ENCODE peak calls at places on chromosomes 12 and 14, in four cellular contexts. One of them, this sample, is unnamed.

GRCh38 chr12:80846930-80847329 is 90.8 kb downstream of the LIN7A start:
- DNase-seq in H1: no peak
- DNase-seq in stimulated activated CD4-positive, alpha-beta T cell treated with anti-CD3 and anti-CD28 coated beads, Interleukin-2, amount 100 ng/mL, for 24 hours: no peak
- DNase-seq in H9: no peak
- DNase-seq in this sample: peak; percentile 50

GRCh38 chr14:100825691-100826331 is at the start of gene MEG3:
- DNase-seq in H1: no peak
- DNase-seq in stimulated activated CD4-positive, alpha-beta T cell treated with anti-CD3 and anti-CD28 coated beads, Interleukin-2, amount 100 ng/mL, for 24 hours: no peak
- DNase-seq in H9: no peak
- DNase-seq in this sample: no peak

GRCh38 chr14:81192594-81192993 is 28.2 kb downstream of the GTF2A1 start:
- DNase-seq in H1: no peak
- DNase-seq in stimulated activated CD4-positive, alpha-beta T cell treated with anti-CD3 and anti-CD28 coated beads, Interleukin-2, amount 100 ng/mL, for 24 hours: no peak
- DNase-seq in H9: no peak
- DNase-seq in this sample: no peak

GRCh38 chr14:21024668-21025373 is at the start of gene NDRG2:
- DNase-seq in H1: peak; percentile 91
- DNase-seq in stimulated activated CD4-positive, alpha-beta T cell treated with anti-CD3 and anti-CD28 coated beads, Interleukin-2, amount 100 ng/mL, for 24 hours: peak; percentile 67
- DNase-seq in H9: peak; percentile 88
- DNase-seq in this sample: peak; percentile 95

GRCh38 chr14:22570132-22570949 is 18.7 kb downstream of the DAD1 start:
- DNase-seq in H1: peak; percentile 79
- DNase-seq in stimulated activated CD4-positive, alpha-beta T cell treated with anti-CD3 and anti-CD28 coated beads, Interleukin-2, amount 100 ng/mL, for 24 hours: peak; percentile 82
- DNase-seq in H9: peak; percentile 90
- DNase-seq in this sample: peak; percentile 98

GRCh38 chr12:121992059-121992879 is 29.4 kb upstream of the BCL7A start:
- DNase-seq in H1: no peak
- DNase-seq in stimulated activated CD4-positive, alpha-beta T cell treated with anti-CD3 and anti-CD28 coated beads, Interleukin-2, amount 100 ng/mL, for 24 hours: peak; percentile 65
- DNase-seq in H9: no peak
- DNase-seq in this sample: no peak

GRCh38 chr12:42741771-42742510 is 152.4 kb upstream of the PRICKLE1 start:
- DNase-seq in H1: no peak
- DNase-seq in stimulated activated CD4-positive, alpha-beta T cell treated with anti-CD3 and anti-CD28 coated beads, Interleukin-2, amount 100 ng/mL, for 24 hours: no peak
- DNase-seq in H9: no peak
- DNase-seq in this sample: no peak

GRCh38 chr12:70045036-70045435 is 198.2 kb upstream of the CNOT2 start:
- DNase-seq in H1: no peak
- DNase-seq in stimulated activated CD4-positive, alpha-beta T cell treated with anti-CD3 and anti-CD28 coated beads, Interleukin-2, amount 100 ng/mL, for 24 hours: no peak
- DNase-seq in H9: no peak
- DNase-seq in this sample: no peak

GRCh38 chr14:54776361-54777001 is 126.1 kb downstream of the GCH1 start:
- DNase-seq in H1: no peak
- DNase-seq in stimulated activated CD4-positive, alpha-beta T cell treated with anti-CD3 and anti-CD28 coated beads, Interleukin-2, amount 100 ng/mL, for 24 hours: peak; percentile 81
- DNase-seq in H9: no peak
- DNase-seq in this sample: no peak

GRCh38 chr12:96120359-96121100 is 73.6 kb upstream of the ELK3 start:
- DNase-seq in H1: no peak
- DNase-seq in stimulated activated CD4-positive, alpha-beta T cell treated with anti-CD3 and anti-CD28 coated beads, Interleukin-2, amount 100 ng/mL, for 24 hours: no peak
- DNase-seq in H9: peak; percentile 51
- DNase-seq in this sample: peak; percentile 30

GRCh38 chr12:116236148-116236731 is 41.3 kb downstream of the MED13L start:
- DNase-seq in H1: no peak
- DNase-seq in stimulated activated CD4-positive, alpha-beta T cell treated with anti-CD3 and anti-CD28 coated beads, Interleukin-2, amount 100 ng/mL, for 24 hours: peak; percentile 44
- DNase-seq in H9: no peak
- DNase-seq in this sample: peak; percentile 76

GRCh38 chr12:94207467-94208432 is 59.4 kb downstream of the PLXNC1 start:
- DNase-seq in H1: no peak
- DNase-seq in stimulated activated CD4-positive, alpha-beta T cell treated with anti-CD3 and anti-CD28 coated beads, Interleukin-2, amount 100 ng/mL, for 24 hours: peak; percentile 46
- DNase-seq in H9: no peak
- DNase-seq in this sample: no peak

GRCh38 chr14:47606601-47607000 is 68.8 kb downstream of the MDGA2 start:
- DNase-seq in H1: no peak
- DNase-seq in stimulated activated CD4-positive, alpha-beta T cell treated with anti-CD3 and anti-CD28 coated beads, Interleukin-2, amount 100 ng/mL, for 24 hours: no peak
- DNase-seq in H9: no peak
- DNase-seq in this sample: no peak

GRCh38 chr14:57725399-57726077 is 140.4 kb downstream of the SLC35F4 start:
- DNase-seq in H1: no peak
- DNase-seq in stimulated activated CD4-positive, alpha-beta T cell treated with anti-CD3 and anti-CD28 coated beads, Interleukin-2, amount 100 ng/mL, for 24 hours: no peak
- DNase-seq in H9: no peak
- DNase-seq in this sample: no peak

GRCh38 chr14:70320294-70320693 is 39.2 kb downstream of the COX16 start:
- DNase-seq in H1: no peak
- DNase-seq in stimulated activated CD4-positive, alpha-beta T cell treated with anti-CD3 and anti-CD28 coated beads, Interleukin-2, amount 100 ng/mL, for 24 hours: no peak
- DNase-seq in H9: no peak
- DNase-seq in this sample: no peak

GRCh38 chr12:132852496-132852895 is 23.8 kb upstream of the GOLGA3 start:
- DNase-seq in H1: no peak
- DNase-seq in stimulated activated CD4-positive, alpha-beta T cell treated with anti-CD3 and anti-CD28 coated beads, Interleukin-2, amount 100 ng/mL, for 24 hours: no peak
- DNase-seq in H9: no peak
- DNase-seq in this sample: no peak

GRCh38 chr12:82279597-82279996 is 78.6 kb downstream of the CCDC59 start:
- DNase-seq in H1: no peak
- DNase-seq in stimulated activated CD4-positive, alpha-beta T cell treated with anti-CD3 and anti-CD28 coated beads, Interleukin-2, amount 100 ng/mL, for 24 hours: no peak
- DNase-seq in H9: no peak
- DNase-seq in this sample: no peak

GRCh38 chr12:65532744-65533143 is 254.3 kb downstream of the MSRB3 start:
- DNase-seq in H1: no peak
- DNase-seq in stimulated activated CD4-positive, alpha-beta T cell treated with anti-CD3 and anti-CD28 coated beads, Interleukin-2, amount 100 ng/mL, for 24 hours: no peak
- DNase-seq in H9: no peak
- DNase-seq in this sample: no peak

This sample was measured in GM23338.